ENCODE peak calls at places on chromosomes 13 and 19, in nine cellular contexts. U is SK-N-SH, I is GM12891, W is transverse colon, C is prostate gland, K is suprapubic skin, X is HCT116, N is Panc1, L is upper lobe of left lung. R is an unnamed sample.

GRCh38 chr13:51152713-51153112 is 41.6 kb upstream of the C13orf42 start:
- DNase-seq in U (no peak), I (no peak), W (no peak), C (no peak), K (no peak), X (no peak), N (no peak), L (no peak), R (no peak)

GRCh38 chr13:70125693-70126092 is 17.4 kb upstream of the KLHL1 start:
- DNase-seq in U (no peak), I (no peak), W (no peak), C (no peak), K (no peak), X (no peak), N (no peak), L (no peak), R (no peak)

GRCh38 chr19:51192689-51193088 is 32.2 kb upstream of the CD33 start:
- DNase-seq in U (no peak), I (no peak), W (no peak), C (no peak), K (no peak), X (no peak), N (no peak), L (no peak), R (no peak)

GRCh38 chr19:426725-427445 is 17.9 kb upstream of the C2CD4C start:
- DNase-seq in U (peak), I (no peak), W (no peak), C (no peak), K (no peak), X (no peak), N (no peak), L (no peak), R (no peak)

GRCh38 chr13:98484289-98485219 is 92.4 kb downstream of the STK24 start:
- DNase-seq in U (no peak), I (no peak), W (peak), C (peak), K (peak), X (peak), N (peak), L (peak), R (no peak)

GRCh38 chr13:86298741-86299140 is 499.5 kb upstream of the SLITRK6 start:
- DNase-seq in U (peak), I (no peak), W (no peak), C (no peak), K (no peak), X (no peak), N (no peak), L (no peak), R (no peak)

GRCh38 chr13:37074703-37075102 is 15.2 kb upstream of the SUPT20H start:
- DNase-seq in U (peak), I (no peak), W (no peak), C (no peak), K (no peak), X (peak), N (no peak), L (no peak), R (no peak)

GRCh38 chr13:94329754-94330551 is 149.5 kb downstream of the DCT start:
- DNase-seq in U (no peak), I (no peak), W (no peak), C (peak), K (no peak), X (no peak), N (peak), L (no peak), R (no peak)

GRCh38 chr19:38057954-38058690 is 151.1 kb downstream of the SIPA1L3 start:
- DNase-seq in U (peak), I (no peak), W (peak), C (peak), K (no peak), X (no peak), N (no peak), L (peak), R (no peak)

GRCh38 chr13:43865892-43866291 is 13.6 kb downstream of the CCDC122 start:
- DNase-seq in U (no peak), I (no peak), W (no peak), C (no peak), K (no peak), X (peak), N (no peak), L (no peak), R (no peak)

GRCh38 chr13:59691501-59692066 is 472.1 kb downstream of the DIAPH3 start:
- DNase-seq in U (no peak), I (no peak), W (no peak), C (no peak), K (no peak), X (no peak), N (no peak), L (no peak), R (no peak)

GRCh38 chr13:100721885-100722512 is 47.4 kb upstream of the TMTC4 start:
- DNase-seq in U (peak), I (peak), W (peak), C (peak), K (no peak), X (peak), N (peak), L (peak), R (peak)

GRCh38 chr13:50670847-50671542 is 172.5 kb downstream of the DLEU7 start:
- DNase-seq in U (no peak), I (no peak), W (no peak), C (no peak), K (no peak), X (no peak), N (no peak), L (no peak), R (no peak)

GRCh38 chr13:38630780-38631179 is 56.1 kb upstream of the FREM2 start:
- DNase-seq in U (no peak), I (no peak), W (no peak), C (no peak), K (no peak), X (no peak), N (no peak), L (no peak), R (no peak)

GRCh38 chr13:50309200-50309848 is 294.1 kb downstream of the KCNRG start:
- DNase-seq in U (no peak), I (no peak), W (no peak), C (no peak), K (no peak), X (no peak), N (no peak), L (no peak), R (no peak)

GRCh38 chr13:106867249-106867648 is 299.3 kb upstream of the ARGLU1 start:
- DNase-seq in U (peak), I (no peak), W (no peak), C (no peak), K (no peak), X (no peak), N (no peak), L (no peak), R (no peak)

GRCh38 chr19:16067205-16067938 is 8.9 kb upstream of the TPM4 start:
- DNase-seq in U (no peak), I (no peak), W (peak), C (peak), K (no peak), X (peak), N (no peak), L (peak), R (no peak)

GRCh38 chr19:37243206-37243632 is 25.2 kb downstream of the ZNF383 start:
- DNase-seq in U (no peak), I (no peak), W (no peak), C (no peak), K (no peak), X (no peak), N (no peak), L (no peak), R (no peak)

GRCh38 chr19:16018106-16018755 is 58.1 kb upstream of the TPM4 start:
- DNase-seq in U (peak), I (no peak), W (no peak), C (no peak), K (no peak), X (no peak), N (no peak), L (no peak), R (no peak)

GRCh38 chr19:46466536-46467199 is 4.7 kb downstream of the PNMA8A start:
- DNase-seq in U (no peak), I (no peak), W (peak), C (no peak), K (no peak), X (no peak), N (no peak), L (no peak), R (no peak)

GRCh38 chr19:13036366-13036976 is 41.2 kb downstream of the NFIX start:
- DNase-seq in U (no peak), I (no peak), W (peak), C (no peak), K (no peak), X (peak), N (no peak), L (peak), R (no peak)

DNA sequence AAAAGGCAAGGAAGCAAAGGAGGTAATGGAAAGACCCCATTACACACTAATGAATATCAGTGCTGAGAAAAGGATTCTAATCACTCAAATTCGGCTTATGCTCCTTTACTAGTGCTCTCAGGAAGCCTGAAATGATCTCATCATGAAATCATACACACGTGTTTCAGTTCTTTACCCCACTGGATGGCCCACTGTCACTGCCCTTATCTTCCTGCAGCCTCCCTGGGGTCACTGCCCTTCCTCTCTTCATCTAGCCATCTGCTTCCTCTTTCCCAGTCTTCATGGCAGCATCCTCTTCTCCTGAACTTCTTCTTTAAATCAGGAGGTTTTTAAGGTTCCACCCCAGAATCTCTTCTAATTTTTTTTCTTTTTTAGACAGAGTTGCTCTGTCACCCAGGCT is 27.9 kb upstream of the EEF1AKMT1 start:
- DNase-seq in U (no peak), I (no peak), W (no peak), C (no peak), K (no peak), X (no peak), N (no peak), L (no peak), R (no peak)
- TF ChIP-seq POLR2AphosphoS5 in U (no peak), I (no peak), W (no peak), C (no peak), K (no peak), X (no peak), N (no peak), L (no peak), R (no peak)

GRCh38 chr13:44869167-44869566 is 120.1 kb downstream of the NUFIP1 start:
- DNase-seq in U (no peak), I (no peak), W (no peak), C (no peak), K (no peak), X (no peak), N (no peak), L (no peak), R (no peak)

GRCh38 chr13:44868397-44868796 is 120.9 kb downstream of the NUFIP1 start:
- DNase-seq in U (no peak), I (peak), W (no peak), C (no peak), K (no peak), X (no peak), N (no peak), L (no peak), R (no peak)

GRCh38 chr13:44867825-44868224 is 121.4 kb downstream of the NUFIP1 start:
- DNase-seq in U (no peak), I (no peak), W (no peak), C (no peak), K (no peak), X (no peak), N (no peak), L (no peak), R (no peak)

GRCh38 chr13:44872751-44873150 is 116.5 kb downstream of the NUFIP1 start:
- DNase-seq in U (no peak), I (no peak), W (no peak), C (no peak), K (no peak), X (no peak), N (no peak), L (no peak), R (no peak)

GRCh38 chr13:44870456-44870929 is 118.8 kb downstream of the NUFIP1 start:
- DNase-seq in U (no peak), I (no peak), W (peak), C (peak), K (no peak), X (no peak), N (no peak), L (peak), R (no peak)
- TF ChIP-seq POLR2AphosphoS5 in U (no peak), I (no peak), W (no peak), C (peak), K (no peak), X (no peak), N (no peak), L (peak), R (no peak)

GRCh38 chr13:114064516-114065140 is 67.8 kb downstream of the RASA3 start:
- DNase-seq in U (peak), I (no peak), W (peak), C (peak), K (peak), X (no peak), N (no peak), L (no peak), R (no peak)

GRCh38 chr13:114065141-114065925 is 67.1 kb downstream of the RASA3 start:
- DNase-seq in U (peak), I (no peak), W (peak), C (peak), K (peak), X (peak), N (peak), L (peak), R (peak)

GRCh38 chr13:114062754-114063153 is 69.7 kb downstream of the RASA3 start:
- DNase-seq in U (no peak), I (no peak), W (no peak), C (no peak), K (no peak), X (no peak), N (no peak), L (no peak), R (no peak)

GRCh38 chr13:114062341-114062740 is 70.1 kb downstream of the RASA3 start:
- DNase-seq in U (no peak), I (no peak), W (no peak), C (no peak), K (no peak), X (no peak), N (no peak), L (no peak), R (no peak)

GRCh38 chr13:114063545-114064515 is 68.6 kb downstream of the RASA3 start:
- DNase-seq in U (peak), I (no peak), W (peak), C (no peak), K (peak), X (no peak), N (no peak), L (peak), R (no peak)
- TF ChIP-seq POLR2AphosphoS5 in U (no peak), I (no peak), W (no peak), C (no peak), K (no peak), X (peak), N (no peak), L (peak), R (peak)

GRCh38 chr19:2623743-2624142 is 78.8 kb downstream of the GNG7 start:
- DNase-seq in U (no peak), I (no peak), W (no peak), C (no peak), K (no peak), X (no peak), N (no peak), L (no peak), R (no peak)

GRCh38 chr19:2627855-2628254 is 74.6 kb downstream of the GNG7 start:
- DNase-seq in U (no peak), I (no peak), W (no peak), C (no peak), K (no peak), X (no peak), N (no peak), L (no peak), R (no peak)

GRCh38 chr19:2625434-2625833 is 77.1 kb downstream of the GNG7 start:
- DNase-seq in U (no peak), I (no peak), W (peak), C (no peak), K (no peak), X (no peak), N (no peak), L (peak), R (no peak)

GRCh38 chr19:2627319-2627829 is 75.1 kb downstream of the GNG7 start:
- DNase-seq in U (no peak), I (no peak), W (peak), C (peak), K (no peak), X (peak), N (peak), L (peak), R (no peak)

DNA sequence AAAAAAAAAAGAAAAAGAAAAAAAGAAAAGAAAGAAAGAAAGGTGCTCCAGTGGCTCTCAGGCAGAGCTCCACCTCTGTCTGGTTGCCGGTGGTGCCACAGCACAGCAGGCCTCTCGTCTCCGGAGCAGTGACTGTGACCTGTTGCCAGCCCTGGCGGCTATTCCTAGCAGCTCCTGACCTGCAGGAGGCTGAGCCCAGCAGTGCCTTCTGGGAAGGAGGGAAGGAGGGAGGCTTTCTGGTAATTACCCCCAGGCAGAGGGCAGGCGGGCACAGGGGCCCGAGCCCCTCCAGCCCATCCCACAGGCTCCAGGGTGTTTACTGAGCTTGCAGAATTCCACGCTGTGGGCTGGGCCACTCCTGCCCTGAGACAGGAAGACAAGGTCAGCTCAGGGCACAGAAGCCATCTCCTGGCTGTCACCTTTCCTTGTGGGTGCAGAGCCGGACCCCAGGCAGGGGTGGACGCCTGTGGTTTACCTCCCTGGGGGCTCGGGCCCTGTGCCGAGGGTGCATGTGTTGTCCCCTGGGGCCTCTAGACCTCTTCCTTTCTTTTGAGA is 77.9 kb downstream of the GNG7 start:
- DNase-seq in U (peak), I (no peak), W (no peak), C (no peak), K (no peak), X (no peak), N (no peak), L (peak), R (no peak)
- TF ChIP-seq POLR2AphosphoS5 in U (no peak), I (no peak), W (no peak), C (no peak), K (no peak), X (no peak), N (peak), L (peak), R (no peak)

DNA sequence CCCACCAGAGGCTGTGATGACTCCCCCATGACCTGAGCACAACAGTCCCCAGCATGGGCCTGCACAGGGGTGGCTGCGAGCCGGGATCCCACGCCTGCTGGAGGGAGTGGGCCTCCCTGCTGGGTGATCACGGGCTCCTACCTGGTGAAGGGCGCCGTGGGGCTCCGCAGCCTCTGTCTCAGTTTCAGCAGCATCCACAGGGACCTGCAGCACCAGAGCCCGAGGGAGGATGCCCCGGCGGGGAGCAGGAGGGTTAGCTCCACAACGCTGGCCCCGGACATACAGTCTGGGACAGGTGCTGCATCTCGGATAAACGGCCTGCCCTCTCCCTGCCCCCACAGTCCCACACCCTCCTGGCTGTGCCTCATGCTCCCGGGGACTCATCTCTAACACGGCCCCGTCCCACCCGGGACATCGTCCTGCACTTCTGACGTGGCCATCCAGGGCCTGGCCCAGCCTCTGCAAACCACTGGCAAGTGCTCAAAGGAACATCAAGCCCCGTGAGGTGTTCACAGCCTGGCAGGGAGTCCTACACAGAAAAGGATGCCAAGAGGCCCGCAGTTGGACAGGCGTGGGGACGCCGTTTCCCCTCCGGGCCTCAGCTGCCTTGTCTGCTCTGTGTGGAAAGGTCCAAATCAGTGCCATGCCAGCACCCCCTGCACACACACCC is 10.5 kb downstream of the PEX11G start:
- DNase-seq in U (peak), I (no peak), W (no peak), C (no peak), K (no peak), X (no peak), N (no peak), L (no peak), R (no peak)
- TF ChIP-seq POLR2AphosphoS5 in U (no peak), I (no peak), W (no peak), C (no peak), K (no peak), X (peak), N (no peak), L (no peak), R (no peak)

DNA sequence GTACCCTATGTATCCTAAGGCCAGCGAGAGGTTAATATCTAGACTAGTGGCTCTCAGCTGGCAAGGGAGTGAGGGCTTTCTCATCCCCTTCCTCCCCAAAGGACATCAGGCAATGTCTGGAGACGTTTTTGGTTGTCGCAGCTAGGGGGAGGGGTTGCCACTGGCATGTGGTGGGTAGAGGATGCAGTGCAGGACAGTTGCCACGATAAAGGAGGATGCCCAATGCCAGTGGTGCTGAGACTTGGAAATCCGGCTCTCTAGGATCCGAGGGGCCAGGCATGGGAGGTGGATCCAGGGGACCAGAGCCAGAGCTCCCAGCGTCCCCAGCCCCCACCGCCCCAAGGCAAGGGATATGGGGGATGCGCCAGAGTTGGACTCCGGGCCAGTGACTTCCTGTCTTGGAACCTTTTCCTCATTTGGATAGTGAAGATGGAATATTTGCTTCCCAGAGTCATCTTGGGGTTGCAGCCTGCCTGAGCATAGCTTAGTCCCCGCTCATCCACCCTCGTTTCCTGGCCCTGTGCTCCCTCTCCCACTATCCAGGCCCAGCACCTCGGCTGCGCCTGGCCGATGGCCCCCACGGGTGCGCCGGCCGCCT is 4.9 kb downstream of the SSC5D start:
- DNase-seq in U (no peak), I (no peak), W (no peak), C (no peak), K (no peak), X (no peak), N (no peak), L (no peak), R (no peak)
- TF ChIP-seq POLR2AphosphoS5 in U (no peak), I (no peak), W (no peak), C (no peak), K (no peak), X (no peak), N (no peak), L (no peak), R (no peak)

R was measured in GM12892.